ENCODE peak calls at places on chromosomes 7 and 10, in six cellular contexts. One of them, this sample, is unnamed.

GRCh38 chr10:130222381-130222780 is 86.2 kb downstream of the GLRX3 start:
- DNase-seq in psoas muscle: no peak
- DNase-seq in tibial artery: peak; percentile 51
- DNase-seq in HFF-Myc: no peak
- DNase-seq in cardiac muscle cell: no peak
- DNase-seq in cardiac fibroblast: no peak
- DNase-seq in this sample: no peak

GRCh38 chr7:108417144-108417543 is 39.1 kb downstream of the NRCAM start:
- DNase-seq in cardiac fibroblast: no peak
- DNase-seq in cardiac muscle cell: no peak
- DNase-seq in tibial artery: no peak
- DNase-seq in HFF-Myc: no peak
- DNase-seq in psoas muscle: no peak
- DNase-seq in this sample: no peak

GRCh38 chr7:45435846-45436245 is 138.3 kb upstream of the ADCY1 start:
- DNase-seq in cardiac fibroblast: peak; percentile 87
- DNase-seq in tibial artery: no peak
- DNase-seq in cardiac muscle cell: no peak
- DNase-seq in psoas muscle: no peak
- DNase-seq in HFF-Myc: peak; percentile 30
- DNase-seq in this sample: peak; percentile 86

GRCh38 chr10:68301790-68302502 is 29.9 kb upstream of the HNRNPH3 start:
- DNase-seq in HFF-Myc: peak; percentile 32
- DNase-seq in psoas muscle: no peak
- DNase-seq in tibial artery: no peak
- DNase-seq in cardiac muscle cell: peak; percentile 35
- DNase-seq in cardiac fibroblast: peak; percentile 72
- DNase-seq in this sample: peak; percentile 44

GRCh38 chr7:90188281-90188680 is 23.3 kb upstream of the STEAP2 start:
- DNase-seq in cardiac muscle cell: no peak
- DNase-seq in HFF-Myc: no peak
- DNase-seq in psoas muscle: no peak
- DNase-seq in cardiac fibroblast: no peak
- DNase-seq in tibial artery: no peak
- DNase-seq in this sample: no peak

GRCh38 chr10:60008816-60009215 is 102.5 kb upstream of the CCDC6 start:
- DNase-seq in cardiac muscle cell: no peak
- DNase-seq in HFF-Myc: no peak
- DNase-seq in cardiac fibroblast: no peak
- DNase-seq in tibial artery: no peak
- DNase-seq in psoas muscle: no peak
- DNase-seq in this sample: no peak

GRCh38 chr10:122461367-122461728 is at the start of gene HTRA1:
- DNase-seq in cardiac muscle cell: peak; percentile 91
- DNase-seq in HFF-Myc: no peak
- DNase-seq in psoas muscle: peak; percentile 88
- DNase-seq in tibial artery: peak; percentile 93
- DNase-seq in cardiac fibroblast: peak; percentile 67
- DNase-seq in this sample: peak; percentile 84

GRCh38 chr7:158754746-158755444 is 50.3 kb upstream of the NCAPG2 start:
- DNase-seq in HFF-Myc: no peak
- DNase-seq in psoas muscle: no peak
- DNase-seq in cardiac fibroblast: peak; percentile 22
- DNase-seq in tibial artery: no peak
- DNase-seq in cardiac muscle cell: no peak
- DNase-seq in this sample: no peak

GRCh38 chr7:84876036-84876821 is 310.6 kb downstream of the SEMA3D start:
- DNase-seq in HFF-Myc: no peak
- DNase-seq in psoas muscle: no peak
- DNase-seq in cardiac muscle cell: no peak
- DNase-seq in cardiac fibroblast: no peak
- DNase-seq in tibial artery: no peak
- DNase-seq in this sample: no peak

GRCh38 chr7:74625446-74625845 is 32.1 kb upstream of the GTF2I start:
- DNase-seq in cardiac muscle cell: no peak
- DNase-seq in psoas muscle: no peak
- DNase-seq in tibial artery: no peak
- DNase-seq in cardiac fibroblast: peak; percentile 76
- DNase-seq in HFF-Myc: no peak
- DNase-seq in this sample: peak; percentile 61

GRCh38 chr10:22365644-22366565 is 20.6 kb downstream of the SPAG6 start:
- DNase-seq in psoas muscle: no peak
- DNase-seq in cardiac fibroblast: no peak
- DNase-seq in cardiac muscle cell: no peak
- DNase-seq in tibial artery: no peak
- DNase-seq in HFF-Myc: peak; percentile 26
- DNase-seq in this sample: peak; percentile 63

GRCh38 chr7:2633538-2634264 is 1.9 kb downstream of the TTYH3 start:
- DNase-seq in tibial artery: peak; percentile 91
- DNase-seq in HFF-Myc: no peak
- DNase-seq in cardiac fibroblast: peak; percentile 87
- DNase-seq in psoas muscle: peak; percentile 74
- DNase-seq in cardiac muscle cell: no peak
- DNase-seq in this sample: peak; percentile 94

DNA sequence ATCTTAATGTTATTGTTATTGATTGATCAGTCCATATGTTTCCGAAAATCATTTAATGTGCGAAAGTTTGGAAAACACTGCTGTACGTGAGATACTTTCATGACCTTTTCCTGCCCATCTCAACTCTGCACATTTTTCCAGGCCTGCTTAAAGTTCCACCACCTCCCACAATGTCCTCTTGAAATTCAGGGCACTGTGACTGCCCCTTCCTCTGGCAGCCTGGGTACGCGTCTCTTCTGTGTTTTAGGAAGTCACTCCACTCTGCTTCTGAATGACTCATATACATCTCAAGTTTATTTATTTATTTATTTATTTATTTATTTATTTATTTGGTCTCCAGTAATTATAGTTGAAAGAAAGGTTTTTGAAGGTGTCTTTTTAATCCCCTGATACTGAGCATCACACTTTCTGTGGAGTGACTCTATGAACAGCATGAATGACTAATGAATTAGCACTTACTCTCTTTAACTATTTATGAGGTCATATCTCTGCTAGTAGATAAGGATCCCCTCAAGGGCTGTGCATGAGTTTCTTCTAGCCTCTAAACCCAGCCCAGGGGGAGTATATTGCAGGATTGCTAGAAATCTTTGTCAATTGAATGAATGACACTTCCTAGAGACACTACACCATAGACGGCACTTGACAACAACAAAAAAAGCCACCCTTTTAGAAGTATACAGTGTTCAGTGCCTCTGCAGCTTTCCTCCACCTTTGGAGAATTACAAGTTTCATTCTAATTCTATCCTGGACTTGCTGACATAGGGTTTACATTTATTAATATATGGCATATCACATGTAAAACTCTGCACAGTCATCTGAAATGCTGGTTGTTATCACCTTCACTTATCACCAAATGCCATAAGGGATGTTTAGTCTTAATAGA is 2.2 kb downstream of the MACC1 start:
- DNase-seq in cardiac muscle cell: no peak
- DNase-seq in HFF-Myc: no peak
- DNase-seq in psoas muscle: no peak
- DNase-seq in tibial artery: no peak
- DNase-seq in cardiac fibroblast: no peak
- DNase-seq in this sample: no peak
- TF ChIP-seq CTCF in cardiac muscle cell: no peak
- TF ChIP-seq CTCF in HFF-Myc: no peak
- TF ChIP-seq CTCF in psoas muscle: no peak
- TF ChIP-seq CTCF in tibial artery: no peak
- TF ChIP-seq CTCF in cardiac fibroblast: no peak
- TF ChIP-seq CTCF in this sample: no peak

GRCh38 chr7:30032310-30033125 is 4.3 kb downstream of the PLEKHA8 start:
- DNase-seq in tibial artery: no peak
- DNase-seq in psoas muscle: no peak
- DNase-seq in cardiac muscle cell: no peak
- DNase-seq in cardiac fibroblast: peak; percentile 71
- DNase-seq in HFF-Myc: peak; percentile 82
- DNase-seq in this sample: peak; percentile 86

GRCh38 chr7:30028749-30029635 is 780 bp downstream of the PLEKHA8 start:
- DNase-seq in psoas muscle: peak; percentile 75
- DNase-seq in HFF-Myc: no peak
- DNase-seq in cardiac fibroblast: peak; percentile 45
- DNase-seq in cardiac muscle cell: peak; percentile 70
- DNase-seq in tibial artery: peak; percentile 78
- DNase-seq in this sample: peak; percentile 32

GRCh38 chr7:30027065-30027456 is 559 bp upstream of the FKBP14 start:
- DNase-seq in cardiac fibroblast: peak; percentile 68
- DNase-seq in psoas muscle: no peak
- DNase-seq in tibial artery: no peak
- DNase-seq in HFF-Myc: no peak
- DNase-seq in cardiac muscle cell: no peak
- DNase-seq in this sample: peak; percentile 36

GRCh38 chr7:30027915-30028748 is at the start of gene PLEKHA8:
- DNase-seq in tibial artery: peak; percentile 93
- DNase-seq in psoas muscle: peak; percentile 92
- DNase-seq in cardiac fibroblast: peak; percentile 84
- DNase-seq in HFF-Myc: no peak
- DNase-seq in cardiac muscle cell: peak; percentile 94
- DNase-seq in this sample: peak; percentile 85

GRCh38 chr7:30029696-30030095 is 1.5 kb downstream of the PLEKHA8 start:
- DNase-seq in tibial artery: no peak
- DNase-seq in HFF-Myc: no peak
- DNase-seq in psoas muscle: no peak
- DNase-seq in cardiac muscle cell: no peak
- DNase-seq in cardiac fibroblast: peak; percentile 10
- DNase-seq in this sample: no peak
- H3K4me3 ChIP-seq in tibial artery: peak overlapping the region; percentile 94
- H3K4me3 ChIP-seq in HFF-Myc: peak overlapping the region; percentile 89
- H3K4me3 ChIP-seq in psoas muscle: peak overlapping the region; percentile 94
- H3K4me3 ChIP-seq in cardiac muscle cell: peak overlapping the region; percentile 88
- H3K4me3 ChIP-seq in cardiac fibroblast: peak overlapping the region; percentile 4
- H3K4me3 ChIP-seq in this sample: peak overlapping the region; percentile 91

DNA sequence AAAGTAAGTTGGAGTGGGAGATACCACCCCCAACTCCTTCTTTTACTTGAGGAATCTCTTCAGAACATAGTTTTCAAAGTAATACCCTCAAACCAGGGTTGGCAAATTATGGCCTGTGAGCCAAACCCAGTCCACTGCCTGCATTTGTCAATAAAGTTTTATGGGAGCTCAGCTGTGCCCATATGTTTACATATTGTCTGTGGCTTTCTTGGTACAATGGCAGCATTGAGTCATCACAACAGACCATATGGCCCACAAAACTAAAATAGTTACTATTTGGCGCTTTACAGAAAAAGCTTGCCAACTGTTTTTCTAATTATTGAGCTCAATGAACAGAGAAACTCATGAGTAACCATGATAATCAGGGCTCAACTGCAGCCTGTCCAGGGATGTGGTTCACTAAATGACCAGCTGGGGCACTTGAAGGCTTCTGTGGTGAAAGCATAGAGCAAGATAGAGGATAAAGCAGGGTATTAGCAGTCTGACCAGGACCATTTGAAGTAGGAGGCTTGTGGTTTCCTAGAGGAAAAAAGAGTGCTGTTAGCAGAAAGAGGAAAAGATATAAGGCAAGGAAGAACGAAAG is 196.0 kb upstream of the GRB10 start:
- DNase-seq in tibial artery: no peak
- DNase-seq in cardiac fibroblast: peak; percentile 37
- DNase-seq in HFF-Myc: no peak
- DNase-seq in cardiac muscle cell: no peak
- DNase-seq in psoas muscle: no peak
- DNase-seq in this sample: no peak
- TF ChIP-seq CTCF in tibial artery: no peak
- TF ChIP-seq CTCF in cardiac fibroblast: peak; percentile 26
- TF ChIP-seq CTCF in HFF-Myc: no peak
- TF ChIP-seq CTCF in cardiac muscle cell: peak; percentile 21
- TF ChIP-seq CTCF in psoas muscle: no peak
- TF ChIP-seq CTCF in this sample: peak; percentile 14

DNA sequence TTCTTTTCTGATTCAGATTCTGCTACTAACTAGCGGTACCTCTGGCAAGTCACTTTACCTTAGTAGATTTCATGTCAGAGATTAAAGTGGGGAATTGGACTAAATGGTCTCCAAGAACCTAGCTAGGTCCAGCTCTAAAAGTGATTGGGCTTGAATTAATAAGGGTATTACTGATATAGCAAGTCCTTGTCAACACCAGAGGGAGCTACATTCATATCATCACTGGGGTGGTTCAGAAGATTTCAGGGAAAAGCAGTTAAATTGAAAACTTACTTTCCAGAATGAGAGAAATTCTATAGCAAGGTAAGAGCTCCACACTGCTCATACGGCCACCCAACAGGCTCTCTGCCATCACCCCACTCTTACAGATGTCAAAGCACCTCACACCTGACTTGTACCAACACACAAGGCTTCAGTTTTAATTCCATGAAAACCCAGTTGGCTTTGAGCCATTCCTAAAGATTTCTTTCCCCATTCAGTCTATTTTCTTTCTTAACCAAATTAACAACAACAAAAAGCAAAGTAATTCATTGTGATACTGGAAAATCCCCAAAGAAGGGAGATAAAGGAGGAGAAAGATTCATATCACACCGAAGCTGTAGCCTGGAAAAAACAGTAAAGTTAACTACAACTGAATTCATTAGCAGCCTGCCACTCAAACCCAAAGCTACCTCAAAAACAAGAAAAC is 38.0 kb upstream of the SPOCK2 start:
- DNase-seq in cardiac muscle cell: peak; percentile 30
- DNase-seq in cardiac fibroblast: peak; percentile 79
- DNase-seq in tibial artery: no peak
- DNase-seq in psoas muscle: no peak
- DNase-seq in HFF-Myc: peak; percentile 50
- DNase-seq in this sample: peak; percentile 50
- H3K4me3 ChIP-seq in cardiac muscle cell: no peak overlapping the region
- H3K4me3 ChIP-seq in cardiac fibroblast: no peak overlapping the region
- H3K4me3 ChIP-seq in tibial artery: no peak overlapping the region
- H3K4me3 ChIP-seq in psoas muscle: no peak overlapping the region
- H3K4me3 ChIP-seq in HFF-Myc: no peak overlapping the region
- H3K4me3 ChIP-seq in this sample: no peak overlapping the region